ENCODE peak calls at places on chromosomes 6 and 20, in eight cellular contexts. N, X, A, B, P, F, J and I are unnamed samples.

GRCh38 chr20:48725589-48725991 is 102.2 kb downstream of the PREX1 start:
- DNase-seq in A (no peak), X (no peak), B (no peak), P (no peak), N (peak; percentile 28), F (no peak), J (no peak), I (no peak)

GRCh38 chr20:50270569-50270968 is 79.9 kb downstream of the CEBPB start:
- DNase-seq in N (no peak), A (no peak), B (peak; percentile 88), J (no peak), X (no peak), P (no peak), F (no peak), I (no peak)

GRCh38 chr20:22312744-22313346 is 271.5 kb downstream of the FOXA2 start:
- DNase-seq in B (no peak), P (peak; percentile 11), F (no peak), X (no peak), A (peak; percentile 31), N (peak; percentile 60), J (no peak), I (no peak)

GRCh38 chr6:51814418-51814817 is 273.0 kb downstream of the PKHD1 start:
- DNase-seq in N (no peak), J (no peak), B (no peak), A (no peak), F (no peak), X (no peak), P (no peak), I (no peak)

GRCh38 chr6:73747293-73747692 is 51.3 kb downstream of the CD109 start:
- DNase-seq in A (no peak), F (no peak), N (no peak), J (peak; percentile 7), P (no peak), B (no peak), X (no peak), I (no peak)

GRCh38 chr6:14488185-14488584 is 370.6 kb downstream of the CD83 start:
- DNase-seq in F (no peak), B (no peak), J (no peak), A (no peak), X (no peak), N (no peak), P (no peak), I (no peak)

GRCh38 chr20:57266251-57267157 is at the start of gene BMP7:
- DNase-seq in F (no peak), N (no peak), J (no peak), B (no peak), X (no peak), A (no peak), P (no peak), I (no peak)

GRCh38 chr20:33688938-33689424 is 2.8 kb upstream of the E2F1 start:
- DNase-seq in P (no peak), F (no peak), A (peak; percentile 66), X (no peak), N (peak; percentile 27), B (no peak), J (no peak), I (no peak)

GRCh38 chr20:47311211-47311610 is 45.3 kb downstream of the ZMYND8 start:
- DNase-seq in P (no peak), F (no peak), B (no peak), A (no peak), J (no peak), X (no peak), N (no peak), I (no peak)

GRCh38 chr6:33983109-33983475 is 162.8 kb downstream of the GRM4 start:
- DNase-seq in J (no peak), X (peak; percentile 61), A (peak; percentile 63), F (peak; percentile 74), N (no peak), P (peak; percentile 75), B (peak; percentile 51), I (peak; percentile 10)

GRCh38 chr6:160010067-160010466 is 41.2 kb downstream of the IGF2R start:
- DNase-seq in P (no peak), A (no peak), J (no peak), X (no peak), N (no peak), F (no peak), B (no peak), I (no peak)

GRCh38 chr6:139349464-139350020 is 24.9 kb downstream of the CITED2 start:
- DNase-seq in F (no peak), P (peak; percentile 81), A (no peak), N (no peak), X (no peak), J (no peak), B (no peak), I (no peak)

GRCh38 chr6:117559299-117559698 is 43.0 kb downstream of the GOPC start:
- DNase-seq in N (no peak), A (no peak), X (no peak), F (no peak), J (no peak), B (no peak), P (no peak), I (no peak)

GRCh38 chr6:131787955-131788712 is 19.7 kb upstream of the ENPP1 start:
- DNase-seq in N (no peak), F (no peak), P (no peak), J (no peak), B (no peak), A (no peak), X (no peak), I (no peak)

GRCh38 chr20:2382833-2383232 is 2.1 kb downstream of the TGM6 start:
- DNase-seq in F (no peak), X (no peak), B (no peak), A (no peak), P (no peak), J (no peak), N (no peak), I (no peak)

GRCh38 chr20:60108397-60108796 is 150.2 kb downstream of the CDH26 start:
- DNase-seq in B (no peak), X (no peak), P (no peak), N (no peak), F (no peak), J (no peak), A (no peak), I (no peak)

GRCh38 chr20:6468751-6469150 is 298.7 kb upstream of the BMP2 start:
- DNase-seq in X (no peak), N (peak; percentile 37), B (no peak), F (no peak), P (no peak), A (no peak), J (no peak), I (no peak)

GRCh38 chr20:6469695-6470094 is 297.8 kb upstream of the BMP2 start:
- DNase-seq in N (no peak), J (no peak), X (no peak), B (no peak), P (no peak), A (no peak), F (no peak), I (no peak)

GRCh38 chr20:6471110-6471647 is 296.3 kb upstream of the BMP2 start:
- DNase-seq in X (no peak), A (no peak), N (no peak), J (no peak), B (no peak), F (no peak), P (no peak), I (no peak)

DNA sequence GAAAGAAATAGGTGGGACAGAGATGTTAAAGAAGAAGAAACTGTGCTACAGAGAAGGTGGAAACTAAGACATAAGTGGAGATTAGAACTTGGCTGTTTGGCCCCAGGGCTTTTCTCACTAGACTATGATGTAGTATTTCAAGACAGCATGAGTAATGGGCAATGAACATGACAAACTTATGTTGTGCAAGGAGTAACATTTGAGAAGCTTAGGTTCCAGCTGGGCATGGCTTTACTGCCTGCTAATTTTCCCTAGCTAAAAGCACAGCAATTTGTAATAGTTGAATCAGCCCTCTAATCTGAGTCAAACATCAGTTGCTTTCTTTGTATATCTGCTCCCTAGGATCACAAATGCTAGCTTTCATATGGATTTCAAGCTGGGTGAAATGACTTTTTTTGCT is 294.3 kb upstream of the BMP2 start:
- DNase-seq in B (no peak), J (no peak), P (no peak), X (no peak), N (no peak), F (no peak), A (no peak), I (no peak)
- TF ChIP-seq POLR2AphosphoS5 in B (no peak), J (no peak), P (no peak), X (no peak), N (no peak), F (no peak), A (no peak), I (no peak)

GRCh38 chr20:63878855-63879254 is 13.8 kb downstream of the TPD52L2 start:
- DNase-seq in A (no peak), F (no peak), B (peak; percentile 64), J (no peak), P (no peak), X (no peak), N (no peak), I (no peak)

GRCh38 chr20:63884506-63885263 is 10.2 kb upstream of the DNAJC5 start:
- DNase-seq in A (peak; percentile 67), P (peak; percentile 58), F (no peak), B (peak; percentile 66), X (peak; percentile 90), J (no peak), N (no peak), I (no peak)

GRCh38 chr20:63882257-63883208 is 12.4 kb upstream of the DNAJC5 start:
- DNase-seq in A (no peak), N (no peak), P (no peak), B (no peak), F (no peak), J (no peak), X (no peak), I (no peak)

GRCh38 chr20:63879264-63879663 is 14.2 kb downstream of the TPD52L2 start:
- DNase-seq in J (no peak), B (no peak), F (no peak), X (no peak), N (no peak), A (no peak), P (no peak), I (no peak)

GRCh38 chr20:63881451-63882226 is 13.3 kb upstream of the DNAJC5 start:
- DNase-seq in X (no peak), J (no peak), P (no peak), B (peak; percentile 51), N (no peak), F (no peak), A (no peak), I (no peak)
- TF ChIP-seq POLR2A in X (no peak), J (no peak), P (no peak), B (no peak), N (no peak), F (no peak), A (no peak), I (no peak)

DNA sequence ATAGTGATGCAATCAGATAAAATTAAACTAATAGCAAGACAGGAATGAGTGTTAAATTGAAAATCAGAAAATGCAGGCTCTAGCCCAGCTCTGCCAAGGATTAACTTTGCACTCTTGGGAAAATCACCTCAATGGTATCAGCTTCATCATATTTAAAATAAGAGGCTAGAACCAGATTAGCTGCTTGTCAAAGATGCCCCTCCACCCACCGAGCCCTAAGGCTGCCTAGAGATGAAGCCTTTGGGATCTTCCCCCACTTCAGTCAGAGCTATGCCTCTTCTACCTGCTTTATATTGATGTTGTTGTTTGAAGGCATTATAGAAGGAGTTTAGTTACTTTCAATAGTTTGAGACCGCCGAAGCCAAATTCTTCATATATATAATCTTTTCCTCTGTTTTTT is 47.4 kb downstream of the HDDC2 start:
- DNase-seq in A (no peak), X (no peak), F (no peak), N (no peak), B (no peak), P (no peak), J (no peak), I (no peak)
- TF ChIP-seq POLR2AphosphoS5 in A (no peak), X (no peak), F (no peak), N (no peak), B (no peak), P (no peak), J (no peak), I (no peak)

GRCh38 chr6:110898111-110898510 is 23.5 kb downstream of the AMD1 start:
- DNase-seq in J (no peak), B (no peak), F (no peak), N (no peak), X (no peak), A (no peak), P (no peak), I (no peak)
- TF ChIP-seq POLR2A in J (no peak), B (no peak), F (no peak), N (no peak), X (no peak), A (no peak), P (no peak), I (peak; percentile 17)